ENCODE peak calls at places on chromosomes 16 and 17, in five cellular contexts. S is lower leg skin; U is activated gamma-delta T cell treated with anti-CD3 and anti-CD28 coated beads, Interleukin-2, amount 50 U/mL, for 16 hours; G is T-cell; F is OCI-LY7. A is an unnamed sample.

GRCh38 chr17:50117202-50118040 is 12.5 kb downstream of the SAMD14 start:
- DNase-seq in S (no peak), U (peak), G (peak), F (peak), A (no peak)

GRCh38 chr16:85347213-85347591 is 234.9 kb upstream of the CIBAR2 start:
- DNase-seq in S (no peak), U (no peak), G (no peak), F (no peak), A (no peak)

GRCh38 chr17:3542410-3543088 is 15.1 kb downstream of the TRPV3 start:
- DNase-seq in S (no peak), U (no peak), G (no peak), F (no peak), A (no peak)

GRCh38 chr16:4511441-4512082 is 27.0 kb downstream of the CDIP1 start:
- DNase-seq in S (no peak), U (no peak), G (no peak), F (peak), A (no peak)

GRCh38 chr16:26645629-26646028 is 421.1 kb upstream of the C16orf82 start:
- DNase-seq in S (no peak), U (no peak), G (no peak), F (peak), A (no peak)

GRCh38 chr16:66604376-66605176 is at the start of gene CMTM3:
- DNase-seq in S (no peak), U (peak), G (peak), F (peak), A (peak)

GRCh38 chr17:4950757-4951204 is at the start of gene ENO3:
- DNase-seq in S (no peak), U (no peak), G (no peak), F (peak), A (no peak)

GRCh38 chr17:6496636-6497441 is 52.6 kb downstream of the PIMREG start:
- DNase-seq in S (no peak), U (no peak), G (no peak), F (peak), A (no peak)

GRCh38 chr16:81551141-81551808 is 106.7 kb downstream of the CMIP start:
- DNase-seq in S (no peak), U (no peak), G (no peak), F (no peak), A (no peak)

GRCh38 chr17:79005063-79005861 is 4.3 kb downstream of the CANT1 start:
- DNase-seq in S (no peak), U (no peak), G (peak), F (no peak), A (no peak)

GRCh38 chr17:81960130-81960958 is 643 bp downstream of the NOTUM start:
- DNase-seq in S (no peak), U (no peak), G (no peak), F (no peak), A (no peak)

GRCh38 chr17:77404812-77405581 is 264.2 kb downstream of the SEC14L1 start:
- DNase-seq in S (no peak), U (peak), G (peak), F (peak), A (no peak)

GRCh38 chr16:73020409-73020884 is 27.5 kb downstream of the ZFHX3 start:
- DNase-seq in S (peak), U (no peak), G (no peak), F (no peak), A (peak)

GRCh38 chr16:54248863-54249710 is 37.5 kb downstream of the IRX3 start:
- DNase-seq in S (no peak), U (no peak), G (no peak), F (no peak), A (no peak)

GRCh38 chr17:56153215-56153614 is at the start of gene ANKFN1:
- DNase-seq in S (no peak), U (no peak), G (no peak), F (no peak), A (no peak)

GRCh38 chr17:61454932-61455753 is 2.9 kb downstream of the TBX4 start:
- DNase-seq in S (no peak), U (no peak), G (no peak), F (no peak), A (no peak)

GRCh38 chr17:50258647-50259483 is 15.4 kb upstream of the TMEM92 start:
- DNase-seq in S (peak), U (no peak), G (no peak), F (no peak), A (no peak)

GRCh38 chr17:50095626-50096037 is 481 bp downstream of the PDK2 start:
- DNase-seq in S (no peak), U (no peak), G (no peak), F (peak), A (no peak)

GRCh38 chr17:61314368-61315078 is 85.1 kb upstream of the TBX2 start:
- DNase-seq in S (peak), U (no peak), G (no peak), F (no peak), A (no peak)

GRCh38 chr16:47916266-47916665 is 239.5 kb downstream of the ABCC12 start:
- DNase-seq in S (no peak), U (no peak), G (no peak), F (no peak), A (no peak)

GRCh38 chr16:24980077-24980793 is 34.9 kb downstream of the ARHGAP17 start:
- DNase-seq in S (no peak), U (no peak), G (no peak), F (peak), A (no peak)

GRCh38 chr16:14505846-14506245 is 124.2 kb downstream of the PARN start:
- DNase-seq in S (no peak), U (no peak), G (no peak), F (no peak), A (no peak)

GRCh38 chr17:8621585-8621984 is 8.9 kb downstream of the MYH10 start:
- DNase-seq in S (no peak), U (no peak), G (no peak), F (no peak), A (no peak)

GRCh38 chr16:85464342-85465305 is 148.5 kb upstream of the GSE1 start:
- DNase-seq in S (no peak), U (no peak), G (no peak), F (no peak), A (no peak)

GRCh38 chr17:79838541-79839274 is 532 bp downstream of the CBX4 start:
- DNase-seq in S (peak), U (peak), G (no peak), F (peak), A (no peak)

GRCh38 chr17:29587591-29587990 is 1.9 kb downstream of the GIT1 start:
- DNase-seq in S (no peak), U (no peak), G (no peak), F (no peak), A (no peak)

GRCh38 chr17:40533896-40534295 is 31.4 kb downstream of the CCR7 start:
- DNase-seq in S (no peak), U (no peak), G (no peak), F (no peak), A (no peak)

GRCh38 chr17:80738987-80739730 is 194.5 kb downstream of the RPTOR start:
- DNase-seq in S (no peak), U (no peak), G (peak), F (no peak), A (no peak)

GRCh38 chr17:46763416-46763815 is 55.1 kb downstream of the WNT3 start:
- DNase-seq in S (no peak), U (no peak), G (no peak), F (no peak), A (no peak)

GRCh38 chr16:84368327-84368996 is at the start of gene ATP2C2:
- DNase-seq in S (no peak), U (no peak), G (no peak), F (no peak), A (no peak)

GRCh38 chr16:14125030-14125681 is 54.0 kb downstream of the MRTFB start:
- DNase-seq in S (no peak), U (no peak), G (no peak), F (no peak), A (no peak)

GRCh38 chr17:74408262-74408661 is 23.6 kb upstream of the GPRC5C start:
- DNase-seq in S (no peak), U (no peak), G (no peak), F (peak), A (no peak)

GRCh38 chr16:87002717-87003413 is 314.3 kb downstream of the C16orf95 start:
- DNase-seq in S (no peak), U (no peak), G (no peak), F (no peak), A (no peak)

GRCh38 chr16:25575363-25575762 is 116.4 kb upstream of the HS3ST4 start:
- DNase-seq in S (no peak), U (no peak), G (no peak), F (no peak), A (no peak)

GRCh38 chr16:80113876-80114574 is 426.8 kb upstream of the DYNLRB2 start:
- DNase-seq in S (peak), U (no peak), G (no peak), F (no peak), A (no peak)

GRCh38 chr16:22313141-22313781 is 16.1 kb downstream of the POLR3E start:
- DNase-seq in S (no peak), U (no peak), G (no peak), F (no peak), A (no peak)

GRCh38 chr17:26765860-26766709 is 527.8 kb upstream of the WSB1 start:
- DNase-seq in S (no peak), U (no peak), G (no peak), F (no peak), A (no peak)

GRCh38 chr16:56935201-56935600 is 3.3 kb downstream of the HERPUD1 start:
- DNase-seq in S (no peak), U (no peak), G (no peak), F (no peak), A (no peak)